ENCODE peak calls at places on chromosomes 1 and 21, in five cellular contexts. H, Y, S, Q and E are unnamed samples.

GRCh38 chr21:34609951-34610549 is 4.9 kb downstream of the RCAN1 start:
- DNase-seq in H (no peak), Y (peak; percentile 35), S (no peak), Q (no peak), E (no peak)

GRCh38 chr1:167093863-167094516 is at the start of gene STYXL2:
- DNase-seq in H (no peak), Y (peak; percentile 42), S (no peak), Q (no peak), E (no peak)

GRCh38 chr1:44408181-44409018 is 3.3 kb downstream of the RNF220 start:
- DNase-seq in H (no peak), Y (no peak), S (no peak), Q (no peak), E (no peak)

GRCh38 chr1:241992734-241993133 is 6.2 kb downstream of the MAP1LC3C start:
- DNase-seq in H (no peak), Y (no peak), S (no peak), Q (no peak), E (peak; percentile 32)

GRCh38 chr1:95388041-95388440 is 154.0 kb downstream of the RWDD3 start:
- DNase-seq in H (no peak), Y (peak; percentile 98), S (no peak), Q (no peak), E (no peak)

GRCh38 chr1:6601865-6602668 is 602 bp downstream of the KLHL21 start:
- DNase-seq in H (no peak), Y (peak; percentile 58), S (no peak), Q (peak; percentile 20), E (peak; percentile 63)

GRCh38 chr1:183920651-183921050 is 115.7 kb downstream of the RGL1 start:
- DNase-seq in H (no peak), Y (no peak), S (no peak), Q (no peak), E (no peak)

GRCh38 chr1:2789164-2789985 is 12.1 kb downstream of the TTC34 start:
- DNase-seq in H (no peak), Y (no peak), S (no peak), Q (no peak), E (no peak)

GRCh38 chr1:214386747-214387146 is 105.8 kb downstream of the SMYD2 start:
- DNase-seq in H (peak; percentile 48), Y (no peak), S (no peak), Q (peak; percentile 85), E (peak; percentile 80)

GRCh38 chr1:6260961-6261614 is at the start of gene GPR153:
- DNase-seq in H (peak; percentile 28), Y (peak; percentile 68), S (no peak), Q (peak; percentile 52), E (peak; percentile 25)

GRCh38 chr1:96688737-96689136 is 32.8 kb upstream of the PTBP2 start:
- DNase-seq in H (peak; percentile 19), Y (peak; percentile 74), S (no peak), Q (no peak), E (no peak)

GRCh38 chr1:17438176-17438976 is 1.1 kb downstream of the RCC2 start:
- DNase-seq in H (peak; percentile 52), Y (peak; percentile 83), S (no peak), Q (peak; percentile 61), E (peak; percentile 48)

GRCh38 chr1:236705771-236706565 is 19.7 kb downstream of the ACTN2 start:
- DNase-seq in H (no peak), Y (no peak), S (no peak), Q (no peak), E (no peak)

GRCh38 chr1:88509369-88509768 is 174.7 kb upstream of the PKN2 start:
- DNase-seq in H (peak; percentile 4), Y (no peak), S (no peak), Q (no peak), E (no peak)

GRCh38 chr1:8937701-8938100 is 8.0 kb upstream of the CA6 start:
- DNase-seq in H (peak; percentile 25), Y (no peak), S (peak; percentile 29), Q (no peak), E (peak; percentile 31)

GRCh38 chr1:3560199-3560955 is 50.9 kb downstream of the MEGF6 start:
- DNase-seq in H (no peak), Y (no peak), S (no peak), Q (no peak), E (no peak)

GRCh38 chr1:29333008-29333407 is 96.7 kb downstream of the PTPRU start:
- DNase-seq in H (no peak), Y (peak; percentile 56), S (no peak), Q (no peak), E (no peak)

GRCh38 chr21:43298546-43299440 is 128.1 kb downstream of the SIK1 start:
- DNase-seq in H (no peak), Y (no peak), S (no peak), Q (no peak), E (no peak)

GRCh38 chr1:210586785-210587184 is 258.1 kb downstream of the HHAT start:
- DNase-seq in H (no peak), Y (peak; percentile 78), S (no peak), Q (no peak), E (peak; percentile 6)

GRCh38 chr1:77316006-77316405 is 34.2 kb downstream of the AK5 start:
- DNase-seq in H (peak; percentile 7), Y (no peak), S (no peak), Q (peak; percentile 42), E (peak; percentile 45)

GRCh38 chr1:167587342-167587741 is 33.8 kb upstream of the CREG1 start:
- DNase-seq in H (no peak), Y (no peak), S (no peak), Q (no peak), E (no peak)

GRCh38 chr1:27122652-27123051 is 32.3 kb downstream of the SLC9A1 start:
- DNase-seq in H (peak; percentile 70), Y (peak; percentile 62), S (peak; percentile 43), Q (peak; percentile 69), E (peak; percentile 63)

GRCh38 chr1:204627436-204627835 is 58.1 kb downstream of the LRRN2 start:
- DNase-seq in H (no peak), Y (no peak), S (no peak), Q (no peak), E (no peak)

GRCh38 chr1:36156329-36157114 is 562 bp downstream of the MAP7D1 start:
- DNase-seq in H (peak; percentile 65), Y (peak; percentile 80), S (no peak), Q (peak; percentile 56), E (peak; percentile 56)

GRCh38 chr1:56424744-56425493 is 154.4 kb downstream of the PLPP3 start:
- DNase-seq in H (peak; percentile 76), Y (peak; percentile 95), S (no peak), Q (peak; percentile 56), E (peak; percentile 67)

GRCh38 chr21:42749226-42749625 is 95.8 kb downstream of the PDE9A start:
- DNase-seq in H (no peak), Y (no peak), S (no peak), Q (no peak), E (no peak)

GRCh38 chr1:198660341-198661056 is 21.7 kb downstream of the PTPRC start:
- DNase-seq in H (no peak), Y (no peak), S (no peak), Q (no peak), E (no peak)

GRCh38 chr1:41661428-41662060 is 177.1 kb upstream of the EDN2 start:
- DNase-seq in H (no peak), Y (peak; percentile 56), S (no peak), Q (no peak), E (no peak)

GRCh38 chr1:99659755-99660210 is 13.9 kb downstream of the PALMD start:
- DNase-seq in H (peak; percentile 60), Y (no peak), S (no peak), Q (no peak), E (peak; percentile 42)

GRCh38 chr1:2238361-2239055 is 10.4 kb downstream of the SKI start:
- DNase-seq in H (no peak), Y (no peak), S (no peak), Q (no peak), E (no peak)

GRCh38 chr1:108889706-108890105 is 12.9 kb downstream of the GPSM2 start:
- DNase-seq in H (no peak), Y (no peak), S (no peak), Q (no peak), E (no peak)

GRCh38 chr1:205568135-205568468 is 63.6 kb downstream of the CDK18 start:
- DNase-seq in H (no peak), Y (no peak), S (no peak), Q (no peak), E (no peak)

GRCh38 chr1:10132852-10133251 is 77.5 kb upstream of the KIF1B start:
- DNase-seq in H (no peak), Y (no peak), S (no peak), Q (no peak), E (no peak)

GRCh38 chr1:16162163-16162822 is 6.4 kb upstream of the EPHA2 start:
- DNase-seq in H (no peak), Y (no peak), S (no peak), Q (no peak), E (no peak)

GRCh38 chr21:45386728-45387371 is 18.1 kb upstream of the COL18A1 start:
- DNase-seq in H (peak; percentile 89), Y (no peak), S (peak; percentile 78), Q (peak; percentile 66), E (peak; percentile 94)

GRCh38 chr1:19169642-19170041 is 40.4 kb downstream of the UBR4 start:
- DNase-seq in H (no peak), Y (no peak), S (no peak), Q (no peak), E (peak; percentile 43)

GRCh38 chr1:5507340-5507739 is 484.9 kb downstream of the NPHP4 start:
- DNase-seq in H (no peak), Y (peak; percentile 0), S (no peak), Q (no peak), E (no peak)

GRCh38 chr1:27413004-27413403 is 20.6 kb downstream of the GPR3 start:
- DNase-seq in H (no peak), Y (no peak), S (no peak), Q (no peak), E (no peak)